ENCODE peak calls at places on chromosome 18, in four cellular contexts. T, K, M and F are unnamed samples.

GRCh38 chr18:80252136-80252535 is 4.8 kb upstream of the PARD6G start:
- DNase-seq in T (peak; percentile 75), K (peak; percentile 62), M (no peak), F (no peak)

GRCh38 chr18:22999212-22999611 is 66.1 kb downstream of the RBBP8 start:
- DNase-seq in T (peak; percentile 79), K (peak; percentile 71), M (no peak), F (no peak)

GRCh38 chr18:31512203-31512764 is 14.3 kb downstream of the DSG2 start:
- DNase-seq in T (peak; percentile 93), K (peak; percentile 92), M (no peak), F (no peak)

GRCh38 chr18:10301831-10302483 is 152.5 kb upstream of the APCDD1 start:
- DNase-seq in T (no peak), K (no peak), M (no peak), F (peak; percentile 59)

GRCh38 chr18:3924455-3924854 is 474.5 kb downstream of the TGIF1 start:
- DNase-seq in T (peak; percentile 33), K (no peak), M (no peak), F (no peak)

GRCh38 chr18:56314396-56314795 is 324.0 kb downstream of the TXNL1 start:
- DNase-seq in T (peak; percentile 15), K (no peak), M (no peak), F (no peak)

GRCh38 chr18:24878289-24878688 is 417.9 kb downstream of the HRH4 start:
- DNase-seq in T (peak; percentile 37), K (peak; percentile 13), M (peak; percentile 27), F (peak; percentile 65)

GRCh38 chr18:32847719-32848118 is 74.9 kb upstream of the KLHL14 start:
- DNase-seq in T (no peak), K (no peak), M (no peak), F (no peak)

GRCh38 chr18:34031810-34032209 is 192.9 kb downstream of the NOL4 start:
- DNase-seq in T (no peak), K (no peak), M (no peak), F (peak; percentile 88)

GRCh38 chr18:32081881-32082280 is 9.8 kb upstream of the RNF138 start:
- DNase-seq in T (peak; percentile 74), K (peak; percentile 65), M (no peak), F (no peak)

GRCh38 chr18:23144628-23145027 is 9.3 kb downstream of the CABLES1 start:
- DNase-seq in T (no peak), K (no peak), M (no peak), F (no peak)

GRCh38 chr18:62187543-62188378 is 706 bp downstream of the RELCH start:
- DNase-seq in T (peak; percentile 20), K (peak; percentile 6), M (no peak), F (peak; percentile 70)

GRCh38 chr18:55416791-55417190 is 171.2 kb downstream of the TCF4 start:
- DNase-seq in T (peak; percentile 59), K (peak; percentile 53), M (peak; percentile 42), F (no peak)

GRCh38 chr18:8780227-8780626 is 74.9 kb downstream of the MTCL1 start:
- DNase-seq in T (no peak), K (no peak), M (no peak), F (no peak)

GRCh38 chr18:27713727-27714080 is 463.2 kb downstream of the CDH2 start:
- DNase-seq in T (peak; percentile 92), K (peak; percentile 89), M (no peak), F (no peak)

GRCh38 chr18:23032030-23032582 is 99.0 kb downstream of the RBBP8 start:
- DNase-seq in T (peak; percentile 84), K (peak; percentile 81), M (no peak), F (no peak)

GRCh38 chr18:70634576-70635147 is 345.8 kb downstream of the SOCS6 start:
- DNase-seq in T (no peak), K (no peak), M (no peak), F (no peak)

GRCh38 chr18:58351776-58352175 is 277.1 kb downstream of the ALPK2 start:
- DNase-seq in T (no peak), K (no peak), M (no peak), F (no peak)

GRCh38 chr18:2981212-2981728 is 31.7 kb downstream of the LPIN2 start:
- DNase-seq in T (peak; percentile 89), K (peak; percentile 87), M (no peak), F (no peak)

GRCh38 chr18:55880617-55881016 is 292.6 kb upstream of the TCF4 start:
- DNase-seq in T (no peak), K (no peak), M (no peak), F (no peak)

GRCh38 chr18:336753-337152 is 68.9 kb upstream of the THOC1 start:
- DNase-seq in T (no peak), K (no peak), M (no peak), F (no peak)
- H3K27me3 ChIP-seq in T (no peaks in the 10 kb centered on the region), K (no peaks in the 10 kb centered on the region), M (no peaks in the 10 kb centered on the region), F (no peaks in the 10 kb centered on the region)

DNA sequence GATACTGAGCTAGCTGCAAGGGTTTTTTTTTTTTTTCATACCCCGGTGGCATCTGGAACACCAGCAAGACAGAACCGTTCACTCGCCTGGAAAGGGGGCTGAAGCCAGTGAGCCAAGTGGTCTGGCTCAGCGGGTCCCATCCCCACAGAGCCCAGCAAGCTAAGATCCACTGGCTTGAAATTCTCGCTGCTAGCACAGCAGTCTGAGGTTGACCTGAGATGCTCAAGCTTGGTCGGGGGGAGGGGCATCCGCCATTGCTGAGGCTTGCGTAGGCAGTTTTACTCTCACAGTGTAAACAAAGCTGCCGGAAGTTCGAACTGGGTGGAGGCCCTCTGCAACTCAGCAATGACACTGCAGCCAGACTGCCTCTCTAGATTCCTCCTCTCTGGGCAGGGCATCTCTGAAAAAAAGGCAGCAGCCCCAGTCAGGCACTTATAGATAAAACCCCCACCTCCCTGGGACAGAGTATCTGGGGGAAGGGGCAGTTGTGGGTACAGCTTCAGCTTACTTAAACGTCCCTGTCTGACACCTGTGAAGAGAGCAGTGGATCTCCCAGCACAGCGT is 5.1 kb upstream of the MIB1 start:
- DNase-seq in T (peak; percentile 17), K (no peak), M (no peak), F (no peak)
- H2AFZ ChIP-seq in T (peak overlapping the region; percentile 70), K (no peak overlapping the region), M (no peak overlapping the region), F (no peak overlapping the region)

DNA sequence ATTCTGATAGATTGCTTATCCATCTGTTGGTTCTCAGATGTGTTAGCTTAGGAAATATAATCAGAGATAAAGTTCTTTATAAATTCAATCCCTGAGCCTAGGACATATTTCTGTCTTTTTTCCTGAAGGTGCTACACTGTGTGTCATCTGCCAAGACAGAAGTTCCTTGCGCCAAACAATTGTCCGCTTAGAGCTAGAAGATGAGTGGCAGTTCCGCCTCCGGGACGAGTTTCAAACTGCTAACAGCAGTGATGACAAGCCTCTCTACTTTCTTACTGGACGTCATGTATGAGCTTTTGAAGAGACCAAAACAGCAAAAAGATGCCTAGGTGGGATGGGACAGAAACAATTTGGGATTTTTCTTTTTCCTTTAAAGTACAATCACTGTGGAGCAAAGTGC is 78.0 kb downstream of the ESCO1 start:
- DNase-seq in T (no peak), K (no peak), M (no peak), F (no peak)
- H3K27me3 ChIP-seq in T (no peaks in the 10 kb centered on the region), K (no peaks in the 10 kb centered on the region), M (no peaks in the 10 kb centered on the region), F (no peaks in the 10 kb centered on the region)

GRCh38 chr18:67266591-67267237 is 249.8 kb downstream of the DSEL start:
- DNase-seq in T (peak; percentile 49), K (peak; percentile 39), M (no peak), F (no peak)

GRCh38 chr18:67268530-67268929 is 248.0 kb downstream of the DSEL start:
- DNase-seq in T (no peak), K (no peak), M (no peak), F (no peak)

GRCh38 chr18:67269206-67269605 is 247.3 kb downstream of the DSEL start:
- DNase-seq in T (no peak), K (no peak), M (no peak), F (no peak)

GRCh38 chr18:67265464-67266245 is 250.9 kb downstream of the DSEL start:
- DNase-seq in T (peak; percentile 94), K (peak; percentile 93), M (no peak), F (no peak)

GRCh38 chr18:67266246-67266570 is 250.3 kb downstream of the DSEL start:
- DNase-seq in T (no peak), K (no peak), M (no peak), F (no peak)
- H2AFZ ChIP-seq in T (no peak overlapping the region), K (no peak overlapping the region), M (peak overlapping the region; percentile 7), F (no peak overlapping the region)

DNA sequence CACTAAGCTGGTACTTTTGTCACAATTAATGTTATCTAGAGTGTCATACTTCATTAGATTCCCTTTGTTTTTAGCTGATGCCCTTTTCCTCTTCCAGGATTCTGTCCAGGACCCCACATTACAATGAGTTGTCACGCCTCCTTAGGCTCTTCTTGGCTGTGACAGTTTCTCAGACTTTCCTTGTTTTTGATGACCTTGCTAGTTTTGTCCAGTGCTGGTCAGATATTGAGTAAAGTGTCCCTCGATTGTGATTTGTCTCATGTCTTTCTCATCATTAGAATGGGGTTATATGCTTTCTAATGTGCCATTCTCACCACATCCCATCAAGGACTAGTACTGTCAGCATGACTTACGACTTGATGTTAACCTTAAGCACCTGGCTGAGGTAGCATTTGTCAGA is 162.3 kb downstream of the FHOD3 start:
- DNase-seq in T (no peak), K (no peak), M (no peak), F (peak; percentile 9)
- H3K27me3 ChIP-seq in T (no peaks in the 10 kb centered on the region), K (no peaks in the 10 kb centered on the region), M (no peaks in the 10 kb centered on the region), F (no peaks in the 10 kb centered on the region)

DNA sequence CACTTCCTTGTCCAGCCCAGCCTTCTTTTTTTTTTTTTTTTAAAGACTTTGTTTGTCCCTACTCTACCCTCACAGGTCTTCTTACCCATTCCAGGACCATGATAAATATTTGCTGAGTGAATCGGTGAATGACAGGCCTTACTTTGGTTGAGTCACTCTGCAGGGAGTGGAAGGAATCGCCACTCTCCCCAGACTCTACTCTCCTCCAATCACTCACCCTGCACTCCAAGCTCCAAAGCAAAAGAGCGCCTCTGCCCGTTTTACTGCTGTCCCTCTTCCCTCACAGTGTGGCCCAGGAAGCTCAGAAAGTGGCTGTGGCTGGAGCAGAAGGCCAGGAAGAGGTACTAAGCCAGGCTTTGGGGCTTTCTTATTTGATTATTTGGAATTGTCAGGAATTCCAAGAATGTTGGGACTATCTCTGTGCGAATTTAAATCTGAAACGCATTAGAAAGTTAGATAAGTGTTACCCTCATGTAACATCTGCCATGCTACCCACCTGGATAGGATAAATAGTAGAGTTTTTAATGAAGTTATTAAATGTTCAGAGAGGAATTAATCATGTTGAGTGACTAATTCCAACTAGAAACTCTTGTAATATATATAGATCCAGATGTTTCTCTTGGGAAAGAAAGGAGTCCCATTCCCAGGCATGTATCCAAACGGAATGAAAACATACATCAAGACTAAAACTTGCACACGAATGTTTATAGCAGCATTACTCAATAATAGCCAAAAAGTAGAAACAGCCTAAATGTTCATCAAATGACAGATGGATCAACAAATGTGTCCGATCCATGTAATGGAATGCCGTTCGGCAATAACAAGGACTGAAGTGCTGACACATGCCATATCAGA is 43.0 kb upstream of the CHMP1B start:
- DNase-seq in T (peak; percentile 64), K (peak; percentile 55), M (no peak), F (no peak)
- H2AFZ ChIP-seq in T (no peak overlapping the region), K (peak overlapping the region; percentile 45), M (no peak overlapping the region), F (no peak overlapping the region)

GRCh38 chr18:50190926-50191325 is 4.0 kb downstream of the MYO5B start:
- DNase-seq in T (peak; percentile 6), K (peak; percentile 4), M (no peak), F (no peak)
- H3K27me3 ChIP-seq in T (peaks cover 10% of the 10 kb centered on the region), K (peaks cover 65% of the 10 kb centered on the region), M (peaks cover 35% of the 10 kb centered on the region), F (no peaks in the 10 kb centered on the region)

DNA sequence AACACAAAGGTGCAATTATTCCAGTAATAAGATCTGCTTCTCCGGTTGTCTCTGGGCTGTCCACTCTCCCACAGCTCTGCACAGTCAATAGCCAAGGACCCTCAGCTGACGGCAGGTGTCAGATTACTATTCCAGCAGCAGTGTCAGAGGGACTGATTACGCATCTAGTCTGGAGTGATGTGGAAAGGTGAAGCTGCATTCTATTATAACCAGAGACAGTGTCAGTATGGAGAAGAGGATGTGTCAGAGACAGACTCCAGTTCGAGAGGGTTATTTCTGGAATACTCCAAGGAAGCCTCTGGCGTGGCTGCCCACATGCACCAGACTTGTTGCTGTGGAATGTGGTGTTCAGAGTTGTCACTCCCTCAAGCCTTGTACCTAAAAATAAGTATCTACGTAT is 163.6 kb upstream of the TMEM200C start:
- DNase-seq in T (peak; percentile 91), K (peak; percentile 89), M (no peak), F (no peak)
- H2AFZ ChIP-seq in T (no peak overlapping the region), K (peak overlapping the region; percentile 15), M (no peak overlapping the region), F (no peak overlapping the region)